ENCODE peak calls at places on chromosomes 11 and 22, in five cellular contexts. N is T-helper 1 cell; J is lung; O is stimulated activated CD4-positive, alpha-beta T cell treated with anti-CD3 and anti-CD28 coated beads, Interleukin-15, amount 100 ng/mL, for 1 hour; T is non-pigmented ciliary epithelial cell. H is an unnamed sample.

GRCh38 chr11:118608268-118609214 is 1.1 kb downstream of the PHLDB1 start:
- DNase-seq in O (peak), N (peak), J (no peak), T (no peak), H (no peak)

GRCh38 chr11:65792456-65792855 is 5.6 kb downstream of the OVOL1 start:
- DNase-seq in N (no peak), O (no peak), T (no peak), J (no peak), H (no peak)

GRCh38 chr22:44848791-44849410 is 96.5 kb downstream of the ARHGAP8 start:
- DNase-seq in O (no peak), J (no peak), N (no peak), T (no peak), H (no peak)

GRCh38 chr11:131253885-131254204 is 116.6 kb upstream of the NTM start:
- DNase-seq in O (no peak), N (no peak), J (no peak), T (no peak), H (no peak)

GRCh38 chr11:94028436-94028835 is 7.3 kb downstream of the HEPHL1 start:
- DNase-seq in O (no peak), J (no peak), N (no peak), T (peak), H (peak)

GRCh38 chr22:22394589-22394988 is 114.0 kb downstream of the ZNF280B start:
- DNase-seq in N (no peak), T (no peak), J (no peak), O (no peak), H (no peak)

GRCh38 chr11:894575-895201 is 15.9 kb downstream of the CHID1 start:
- DNase-seq in N (no peak), J (no peak), T (no peak), O (no peak), H (no peak)

GRCh38 chr22:31933816-31934482 is 10.4 kb upstream of the YWHAH start:
- DNase-seq in N (no peak), J (no peak), T (no peak), O (no peak), H (no peak)

GRCh38 chr22:45638834-45639746 is 32.5 kb upstream of the ATXN10 start:
- DNase-seq in J (peak), O (no peak), T (no peak), N (peak), H (no peak)

GRCh38 chr11:120991830-120992686 is 31.8 kb upstream of the TBCEL start:
- DNase-seq in T (no peak), O (no peak), N (no peak), J (no peak), H (no peak)

GRCh38 chr22:29343313-29343805 is 27.9 kb upstream of the RASL10A start:
- DNase-seq in J (peak), N (no peak), T (no peak), O (no peak), H (peak)

GRCh38 chr11:29282088-29282487 is 734.7 kb downstream of the KCNA4 start:
- DNase-seq in T (peak), N (no peak), O (no peak), J (no peak), H (peak)

GRCh38 chr22:44037519-44038370 is 13.6 kb downstream of the PARVB start:
- DNase-seq in J (no peak), N (no peak), T (peak), O (no peak), H (peak)

GRCh38 chr22:41517172-41518047 is 26.9 kb downstream of the POLR3H start:
- DNase-seq in N (no peak), O (peak), J (peak), T (no peak), H (no peak)

GRCh38 chr11:72228844-72229231 is 4.3 kb downstream of the INPPL1 start:
- DNase-seq in J (peak), O (no peak), T (no peak), N (no peak), H (no peak)

H was measured in AG04449.